ENCODE peak calls at places on chromosomes 6 and 20, in nine cellular contexts. R is BJ, J is GM06990, U is fibroblast of the aortic adventitia, Z is fibroblast of mammary gland, F is astrocyte of the cerebellum, H is foreskin fibroblast, S is left ventricle myocardium inferior, X is lower lobe of right lung. C is an unnamed sample.

GRCh38 chr6:130020106-130020851 is 1.9 kb downstream of the L3MBTL3 start:
- DNase-seq in R (no peak), J (peak; percentile 57), U (no peak), Z (no peak), F (no peak), H (no peak), S (peak; percentile 33), X (peak; percentile 55), C (no peak)

GRCh38 chr6:31952140-31952805 is 6.4 kb downstream of the CFB start:
- DNase-seq in R (no peak), J (no peak), U (peak; percentile 75), Z (peak; percentile 74), F (peak; percentile 34), H (peak; percentile 57), S (peak; percentile 52), X (peak; percentile 81), C (no peak)

GRCh38 chr6:166430269-166430668 is 47.5 kb upstream of the MPC1 start:
- DNase-seq in R (no peak), J (no peak), U (no peak), Z (no peak), F (no peak), H (no peak), S (no peak), X (no peak), C (no peak)

GRCh38 chr20:32522775-32523612 is 62.1 kb downstream of the NOL4L start:
- DNase-seq in R (no peak), J (no peak), U (no peak), Z (no peak), F (no peak), H (no peak), S (no peak), X (peak; percentile 31), C (no peak)

GRCh38 chr6:24990944-24991747 is 55.4 kb upstream of the RIPOR2 start:
- DNase-seq in R (no peak), J (no peak), U (no peak), Z (no peak), F (no peak), H (no peak), S (no peak), X (no peak), C (no peak)

GRCh38 chr6:116648161-116648560 is 20.4 kb downstream of the ZUP1 start:
- DNase-seq in R (no peak), J (no peak), U (peak; percentile 55), Z (no peak), F (peak; percentile 16), H (peak; percentile 2), S (no peak), X (no peak), C (no peak)

GRCh38 chr20:57655812-57656161 is 35.6 kb upstream of the ZBP1 start:
- DNase-seq in R (no peak), J (no peak), U (no peak), Z (no peak), F (no peak), H (no peak), S (no peak), X (no peak), C (no peak)

GRCh38 chr20:25389381-25389857 is 1.2 kb downstream of the ABHD12 start:
- DNase-seq in R (no peak), J (no peak), U (peak; percentile 45), Z (peak; percentile 52), F (no peak), H (no peak), S (no peak), X (no peak), C (no peak)

GRCh38 chr6:85923013-85923430 is 280.3 kb upstream of the SYNCRIP start:
- DNase-seq in R (no peak), J (no peak), U (peak; percentile 53), Z (peak; percentile 48), F (peak; percentile 23), H (peak; percentile 7), S (no peak), X (no peak), C (peak; percentile 3)

GRCh38 chr6:97842536-97842935 is 559.5 kb upstream of the MMS22L start:
- DNase-seq in R (no peak), J (no peak), U (peak; percentile 0), Z (peak; percentile 70), F (no peak), H (peak; percentile 1), S (no peak), X (no peak), C (no peak)

GRCh38 chr6:88804701-88805100 is 158.7 kb downstream of the RNGTT start:
- DNase-seq in R (no peak), J (no peak), U (peak; percentile 24), Z (peak; percentile 9), F (no peak), H (peak; percentile 1), S (no peak), X (no peak), C (no peak)

GRCh38 chr6:137112067-137112355 is 61.4 kb downstream of the IL22RA2 start:
- DNase-seq in R (no peak), J (no peak), U (peak; percentile 51), Z (peak; percentile 87), F (peak; percentile 13), H (peak; percentile 24), S (no peak), X (no peak), C (peak; percentile 5)

GRCh38 chr6:34982424-34982852 is 93.4 kb downstream of the ANKS1A start:
- DNase-seq in R (no peak), J (no peak), U (peak; percentile 39), Z (peak; percentile 29), F (no peak), H (no peak), S (no peak), X (no peak), C (no peak)

GRCh38 chr6:8506123-8506522 is 70.8 kb upstream of the SLC35B3 start:
- DNase-seq in R (no peak), J (no peak), U (no peak), Z (no peak), F (no peak), H (no peak), S (no peak), X (no peak), C (no peak)

DNA sequence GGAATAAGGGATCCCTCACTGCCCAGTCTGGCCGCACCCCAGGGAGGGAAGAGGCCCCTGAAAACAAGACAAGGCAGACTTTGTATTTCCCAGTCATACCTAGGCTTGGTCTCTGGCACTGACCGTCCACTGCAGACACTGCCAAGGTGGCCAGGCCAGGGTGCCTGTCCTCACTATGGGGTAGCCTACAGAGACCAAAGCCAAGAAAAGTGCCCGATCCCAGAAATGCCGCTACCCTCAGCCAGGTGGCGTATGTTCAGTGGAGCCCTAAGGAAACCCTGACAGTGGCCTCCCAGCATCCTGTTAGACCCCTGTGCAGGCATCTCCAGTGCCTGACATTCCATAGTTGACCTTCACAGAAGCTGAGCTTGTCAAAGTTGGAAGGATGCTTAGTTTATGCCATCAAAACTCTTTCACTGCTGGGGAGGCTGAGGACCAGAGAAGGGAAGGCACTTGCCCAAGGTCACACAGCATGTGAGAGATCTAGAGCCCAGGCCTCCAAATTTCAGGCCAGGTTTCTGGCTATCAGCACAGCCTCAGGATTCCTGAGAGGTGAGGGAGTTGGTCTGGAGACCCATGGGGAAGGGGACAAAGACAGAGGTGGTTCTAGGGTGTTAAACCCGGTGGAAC is 2.5 kb downstream of the SCRT2 start:
- DNase-seq in R (no peak), J (no peak), U (no peak), Z (no peak), F (no peak), H (no peak), S (no peak), X (no peak), C (no peak)
- TF ChIP-seq CTCF in R (no peak), J (peak; percentile 43), U (peak; percentile 32), Z (no peak), F (peak; percentile 25), H (no peak), S (peak; percentile 28), X (peak; percentile 10), C (peak; percentile 41)

GRCh38 chr6:95185874-95186273 is 391.5 kb upstream of the MANEA start:
- DNase-seq in R (no peak), J (no peak), U (no peak), Z (no peak), F (no peak), H (no peak), S (no peak), X (no peak), C (no peak)

GRCh38 chr6:95186710-95187109 is 390.6 kb upstream of the MANEA start:
- DNase-seq in R (no peak), J (no peak), U (no peak), Z (no peak), F (no peak), H (no peak), S (no peak), X (no peak), C (no peak)
- H3K4me3 ChIP-seq in R (no peak overlapping the region), J (no peak overlapping the region), U (no peak overlapping the region), Z (no peak overlapping the region), F (no peak overlapping the region), H (no peak overlapping the region), S (no peak overlapping the region), X (no peak overlapping the region), C (no peak overlapping the region)

GRCh38 chr6:149933036-149933435 is 8.8 kb upstream of the ULBP2 start:
- DNase-seq in R (no peak), J (no peak), U (no peak), Z (no peak), F (no peak), H (no peak), S (no peak), X (no peak), C (no peak)

GRCh38 chr6:149925253-149925973 is 2.5 kb upstream of the RAET1G start:
- DNase-seq in R (no peak), J (no peak), U (no peak), Z (peak; percentile 16), F (no peak), H (no peak), S (no peak), X (peak; percentile 61), C (no peak)

GRCh38 chr6:149931501-149931900 is 8.6 kb upstream of the RAET1G start:
- DNase-seq in R (no peak), J (no peak), U (no peak), Z (no peak), F (no peak), H (no peak), S (no peak), X (no peak), C (no peak)

GRCh38 chr6:149925974-149926777 is 3.3 kb upstream of the RAET1G start:
- DNase-seq in R (no peak), J (no peak), U (peak; percentile 78), Z (peak; percentile 74), F (peak; percentile 47), H (peak; percentile 73), S (peak; percentile 89), X (peak; percentile 90), C (peak; percentile 54)

DNA sequence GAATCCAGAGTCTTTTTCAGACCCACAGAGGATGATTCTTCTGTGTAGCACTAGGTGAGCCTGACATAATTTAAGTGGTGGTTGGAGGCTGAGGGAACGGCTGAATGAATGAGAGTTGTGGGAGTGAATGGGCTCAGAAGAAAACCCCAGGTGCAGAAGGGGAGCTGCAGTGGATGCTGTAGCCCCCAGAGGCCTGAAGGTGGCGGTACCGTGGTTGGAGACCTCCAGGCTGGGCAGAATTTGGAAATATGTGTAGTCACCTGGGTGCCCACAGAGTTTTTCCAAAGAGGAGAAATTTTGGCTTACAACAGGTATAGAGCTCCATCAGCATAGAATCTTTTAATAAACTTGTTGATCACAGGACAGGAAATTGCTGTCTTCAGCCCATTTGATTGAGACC is 6.5 kb upstream of the RAET1G start:
- DNase-seq in R (no peak), J (no peak), U (no peak), Z (no peak), F (no peak), H (no peak), S (no peak), X (no peak), C (no peak)
- TF ChIP-seq CTCF in R (peak; percentile 57), J (peak; percentile 56), U (peak; percentile 50), Z (peak; percentile 50), F (peak; percentile 59), H (peak; percentile 43), S (peak; percentile 20), X (peak; percentile 29), C (peak; percentile 60)

GRCh38 chr6:56736804-56737203 is 94.1 kb upstream of the DST start:
- DNase-seq in R (no peak), J (no peak), U (no peak), Z (no peak), F (no peak), H (no peak), S (no peak), X (no peak), C (no peak)
- H3K4me3 ChIP-seq in R (no peak overlapping the region), J (no peak overlapping the region), U (no peak overlapping the region), Z (no peak overlapping the region), F (no peak overlapping the region), H (no peak overlapping the region), S (no peak overlapping the region), X (no peak overlapping the region), C (no peak overlapping the region)

C was measured in HFF-Myc.